ENCODE peak calls at places on chromosomes 12 and 14, in nine cellular contexts. G is CD8-positive, alpha-beta memory T cell; X is tibial nerve; R is globus pallidus; C is pons; U is retinal pigment epithelial cell; P is NCI-H69; A is nephron progenitor cell; W is central memory CD4-positive, alpha-beta T cell. Y is an unnamed sample.

GRCh38 chr14:69592923-69593677 is 18.3 kb upstream of the SUSD6 start:
- DNase-seq in P (peak), R (no peak), W (no peak), U (peak), C (no peak), X (peak), A (no peak), G (no peak), Y (peak)

GRCh38 chr12:108642269-108642870 is 8.7 kb upstream of the SELPLG start:
- DNase-seq in X (no peak), W (no peak), A (no peak), R (no peak), U (no peak), P (no peak), C (no peak), G (no peak), Y (no peak)

GRCh38 chr12:3725267-3726115 is 27.4 kb downstream of the CRACR2A start:
- DNase-seq in W (no peak), A (no peak), G (no peak), U (no peak), P (no peak), C (no peak), X (peak), R (no peak), Y (peak)

GRCh38 chr12:121792607-121793500 is 634 bp downstream of the RHOF start:
- DNase-seq in W (peak), X (no peak), U (no peak), R (no peak), P (no peak), G (peak), A (peak), C (no peak), Y (no peak)

GRCh38 chr12:110424237-110424636 is 20.7 kb upstream of the ANAPC7 start:
- DNase-seq in W (no peak), A (no peak), C (no peak), G (no peak), X (no peak), R (no peak), U (no peak), P (no peak), Y (no peak)

GRCh38 chr12:86914716-86915115 is 658.5 kb upstream of the MGAT4C start:
- DNase-seq in P (peak), R (no peak), C (peak), U (peak), W (no peak), A (peak), X (no peak), G (no peak), Y (no peak)

GRCh38 chr12:56188786-56189335 is 422 bp downstream of the SMARCC2 start:
- DNase-seq in P (peak), W (peak), G (no peak), X (peak), C (no peak), R (no peak), U (no peak), A (peak), Y (no peak)

GRCh38 chr12:120321382-120322202 is 6.0 kb downstream of the PLA2G1B start:
- DNase-seq in G (no peak), R (no peak), C (no peak), A (no peak), W (no peak), U (no peak), P (peak), X (no peak), Y (no peak)

GRCh38 chr14:91873476-91874265 is 6.3 kb upstream of the TC2N start:
- DNase-seq in U (no peak), W (peak), R (no peak), G (peak), P (peak), C (no peak), X (no peak), A (no peak), Y (no peak)

GRCh38 chr12:120100630-120101029 is 15.9 kb downstream of the RAB35 start:
- DNase-seq in U (peak), W (no peak), G (no peak), R (peak), A (no peak), P (no peak), C (peak), X (peak), Y (peak)

GRCh38 chr12:51905507-51906438 is 1.5 kb upstream of the ACVRL1 start:
- DNase-seq in A (no peak), P (peak), C (no peak), G (no peak), X (peak), U (no peak), W (no peak), R (no peak), Y (peak)

GRCh38 chr14:104106471-104106991 is 21.0 kb downstream of the ASPG start:
- DNase-seq in W (no peak), U (no peak), C (no peak), X (no peak), G (peak), R (no peak), P (no peak), A (peak), Y (no peak)

GRCh38 chr12:51269174-51270066 is 795 bp downstream of the SMAGP start:
- DNase-seq in A (peak), G (peak), W (peak), R (no peak), P (peak), X (no peak), C (no peak), U (no peak), Y (peak)

Y was measured in AG08395.